ENCODE peak calls at places on chromosomes 7 and 10, in six cellular contexts. X is K562, S is GM12878, Z is GM12891, D is H1, U is HepG2. T is an unnamed sample.

GRCh38 chr7:47576031-47576908 is 5.6 kb downstream of the TNS3 start:
- DNase-seq in X (no peak), S (no peak), Z (no peak), D (no peak), U (peak), T (no peak)

GRCh38 chr7:134727711-134728110 is 51.7 kb upstream of the CALD1 start:
- DNase-seq in X (no peak), S (no peak), Z (no peak), D (no peak), U (no peak), T (no peak)

GRCh38 chr7:136883046-136883445 is 14.6 kb downstream of the CHRM2 start:
- DNase-seq in X (no peak), S (no peak), Z (no peak), D (no peak), U (no peak), T (no peak)

GRCh38 chr10:13681963-13682362 is 95.2 kb downstream of the PRPF18 start:
- DNase-seq in X (no peak), S (no peak), Z (no peak), D (no peak), U (no peak), T (no peak)

GRCh38 chr10:132360766-132361447 is 28.9 kb downstream of the LRRC27 start:
- DNase-seq in X (peak), S (no peak), Z (peak), D (peak), U (no peak), T (no peak)

GRCh38 chr7:157690833-157691382 is 354.1 kb downstream of the DNAJB6 start:
- DNase-seq in X (no peak), S (no peak), Z (no peak), D (peak), U (peak), T (no peak)

GRCh38 chr7:25124485-25125136 is 449 bp downstream of the CYCS start:
- DNase-seq in X (peak), S (no peak), Z (no peak), D (no peak), U (no peak), T (no peak)

GRCh38 chr10:72029414-72029813 is 58.9 kb downstream of the SPOCK2 start:
- DNase-seq in X (no peak), S (no peak), Z (no peak), D (no peak), U (peak), T (no peak)

DNA sequence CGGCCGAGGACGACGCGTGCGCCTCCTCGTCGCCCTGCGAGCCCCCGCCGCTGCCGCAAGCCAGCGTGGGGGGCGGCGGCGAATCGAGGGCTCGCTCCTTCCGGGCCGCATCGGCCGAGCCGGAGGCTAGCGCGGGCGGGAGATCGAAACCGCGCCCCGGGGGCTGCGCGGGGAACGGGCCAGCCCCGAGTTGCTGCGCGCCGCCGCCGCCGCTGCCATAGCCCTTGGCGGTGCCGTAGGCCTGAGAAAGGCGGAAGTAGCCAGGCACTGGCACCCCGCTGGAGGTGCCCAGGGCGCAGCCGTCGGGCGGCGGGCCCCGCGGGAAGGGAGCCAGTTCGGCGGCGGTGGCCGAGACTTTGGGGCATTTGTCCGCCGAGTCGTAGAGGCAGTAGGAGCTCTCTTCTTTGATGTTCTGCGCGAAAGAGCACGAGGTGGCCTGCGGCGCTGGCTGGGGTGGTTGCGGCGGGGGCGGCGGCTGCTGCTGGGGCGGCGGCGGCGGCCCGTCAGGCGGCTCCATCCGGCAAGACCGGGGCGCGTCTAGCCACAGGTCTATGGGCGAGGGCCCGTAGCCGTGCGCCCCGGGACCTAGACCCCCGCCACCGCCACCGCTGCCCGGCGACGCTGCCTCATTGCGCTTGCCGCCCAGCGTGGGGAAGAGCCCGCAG is 576 bp downstream of the HOXA10 start:
- DNase-seq in X (no peak), S (no peak), Z (no peak), D (peak), U (no peak), T (no peak)
- TF ChIP-seq POLR2A in X (no peak), S (no peak), Z (no peak), D (no peak), U (no peak), T (no peak)

GRCh38 chr7:151374726-151375125 is 33.1 kb downstream of the NUB1 start:
- DNase-seq in X (no peak), S (no peak), Z (no peak), D (no peak), U (no peak), T (no peak)
- TF ChIP-seq TAF1 in X (no peak), S (no peak), Z (no peak), D (no peak), U (no peak), T (no peak)

GRCh38 chr7:27151945-27152815 is at the start of gene HOXA3:
- DNase-seq in X (no peak), S (no peak), Z (no peak), D (peak), U (no peak), T (no peak)
- TF ChIP-seq POLR2A in X (no peak), S (no peak), Z (no peak), D (no peak), U (no peak), T (no peak)

DNA sequence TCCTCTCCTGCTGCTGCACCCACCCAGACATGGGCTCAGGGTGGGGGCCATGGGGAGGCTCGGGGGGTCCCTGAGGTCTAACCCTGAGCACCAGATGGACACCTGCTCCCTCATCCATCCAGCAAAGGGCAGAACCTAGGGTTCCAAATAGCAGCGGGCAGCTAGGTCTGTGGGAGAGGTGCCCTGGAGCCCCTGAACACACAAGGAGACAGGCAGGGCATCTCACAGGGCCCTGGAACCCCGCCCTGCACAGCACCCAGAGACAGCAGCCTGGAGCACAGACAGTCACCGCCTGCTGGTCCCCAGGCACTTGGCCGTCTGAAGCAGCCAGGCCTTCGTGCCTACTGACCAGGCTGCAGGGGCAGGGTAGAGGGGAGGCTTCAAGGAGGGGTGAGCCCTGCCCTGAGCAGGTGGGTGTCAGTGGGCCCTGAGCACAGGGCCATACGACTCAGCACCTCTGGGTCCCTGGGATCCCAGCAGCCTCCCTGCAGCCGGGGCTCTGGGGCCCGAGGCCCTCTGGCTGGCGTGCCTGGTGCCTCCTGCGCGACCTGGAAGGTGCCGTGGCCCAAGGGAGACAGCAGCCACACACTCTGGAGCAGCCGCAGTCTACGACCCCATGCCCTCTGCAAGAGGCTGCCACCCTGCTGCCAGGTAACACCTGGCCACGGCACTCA is 38.3 kb downstream of the GET4 start:
- DNase-seq in X (no peak), S (no peak), Z (no peak), D (no peak), U (no peak), T (no peak)
- TF ChIP-seq TAF1 in X (no peak), S (no peak), Z (no peak), D (no peak), U (no peak), T (no peak)

GRCh38 chr10:80484677-80485409 is 30.7 kb downstream of the TSPAN14 start:
- DNase-seq in X (peak), S (no peak), Z (no peak), D (no peak), U (no peak), T (no peak)
- TF ChIP-seq POLR2A in X (no peak), S (no peak), Z (no peak), D (no peak), U (no peak), T (no peak)

DNA sequence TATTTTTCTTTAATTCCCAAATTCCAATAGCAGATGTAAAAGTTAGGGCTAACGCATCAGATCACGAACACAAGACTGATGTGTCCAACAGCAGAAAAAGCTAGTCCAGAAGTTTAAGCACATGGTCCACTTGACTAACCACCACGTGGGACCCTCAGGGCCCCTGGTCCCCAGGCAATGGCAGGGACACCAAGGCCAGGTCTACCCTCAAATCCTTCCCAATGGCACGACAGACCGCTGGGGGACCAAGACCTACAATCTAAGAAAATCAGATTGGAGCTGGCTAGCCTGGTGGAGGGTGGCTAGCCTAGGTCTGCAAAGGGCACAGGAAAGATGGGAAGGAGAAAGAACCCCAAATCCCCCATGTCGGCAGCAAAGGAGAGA is 1.5 kb downstream of the GIGYF1 start:
- DNase-seq in X (no peak), S (no peak), Z (no peak), D (no peak), U (no peak), T (peak)
- TF ChIP-seq TAF1 in X (no peak), S (no peak), Z (no peak), D (no peak), U (no peak), T (no peak)

GRCh38 chr10:32347363-32347735 is 391 bp upstream of the EPC1 start:
- DNase-seq in X (no peak), S (no peak), Z (no peak), D (no peak), U (no peak), T (peak)

GRCh38 chr10:32348297-32349198 is 1.6 kb upstream of the EPC1 start:
- DNase-seq in X (peak), S (no peak), Z (no peak), D (no peak), U (no peak), T (no peak)

GRCh38 chr10:32349199-32349585 is 2.2 kb upstream of the EPC1 start:
- DNase-seq in X (no peak), S (no peak), Z (no peak), D (no peak), U (no peak), T (no peak)

GRCh38 chr10:32346134-32346550 is 816 bp downstream of the EPC1 start:
- DNase-seq in X (peak), S (peak), Z (peak), D (no peak), U (peak), T (peak)

DNA sequence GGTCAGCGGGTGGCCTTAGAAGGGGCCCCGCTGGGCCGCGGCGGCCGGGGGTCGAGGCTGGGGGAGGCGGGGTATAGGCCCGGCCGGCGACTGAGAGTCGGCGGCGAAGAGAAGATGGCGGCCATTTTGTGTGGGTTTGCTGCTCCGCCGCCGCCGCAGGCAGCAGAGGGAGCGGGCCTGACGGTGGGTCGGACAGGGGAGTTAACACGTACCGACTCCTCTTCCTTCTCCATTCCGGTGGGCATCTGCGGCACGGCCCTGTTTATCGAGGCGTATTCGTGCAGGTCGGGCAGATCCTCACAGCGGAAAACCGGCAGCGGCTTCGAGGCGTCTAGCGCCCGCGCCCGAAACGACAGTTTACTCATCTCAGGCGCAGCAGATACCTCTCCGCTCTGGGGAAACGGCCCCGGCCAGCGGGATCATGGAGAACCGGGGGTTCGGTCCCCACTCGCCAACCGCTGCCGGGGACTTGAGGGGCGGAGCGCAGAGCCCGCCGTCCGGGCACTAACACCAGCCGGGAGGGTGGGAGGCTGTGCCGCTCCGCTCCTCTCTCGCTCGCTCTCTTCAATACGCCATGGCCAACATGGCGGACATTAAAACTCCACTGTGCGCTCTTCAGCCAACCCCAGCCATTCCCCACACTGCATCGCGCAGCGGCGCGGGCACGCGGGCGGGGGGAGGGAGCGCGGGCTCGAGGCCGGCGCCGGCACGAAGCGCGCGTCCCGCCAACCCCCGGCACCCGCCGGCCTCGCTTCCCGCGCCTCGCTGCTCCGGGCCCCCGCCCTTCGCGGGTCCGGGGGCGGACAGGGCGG is at the start of gene EPC1:
- DNase-seq in X (peak), S (peak), Z (peak), D (peak), U (peak), T (peak)
- TF ChIP-seq POLR2A in X (peak), S (peak), Z (peak), D (peak), U (peak), T (peak)

GRCh38 chr10:79243211-79244067 is 103.8 kb upstream of the PPIF start:
- DNase-seq in X (no peak), S (no peak), Z (peak), D (peak), U (no peak), T (peak)

GRCh38 chr10:79245539-79246208 is 101.6 kb upstream of the PPIF start:
- DNase-seq in X (no peak), S (no peak), Z (no peak), D (no peak), U (no peak), T (no peak)

GRCh38 chr10:79242620-79243152 is 104.6 kb upstream of the PPIF start:
- DNase-seq in X (no peak), S (no peak), Z (peak), D (peak), U (no peak), T (peak)

GRCh38 chr10:79244841-79245504 is 102.3 kb upstream of the PPIF start:
- DNase-seq in X (no peak), S (peak), Z (no peak), D (no peak), U (no peak), T (peak)

DNA sequence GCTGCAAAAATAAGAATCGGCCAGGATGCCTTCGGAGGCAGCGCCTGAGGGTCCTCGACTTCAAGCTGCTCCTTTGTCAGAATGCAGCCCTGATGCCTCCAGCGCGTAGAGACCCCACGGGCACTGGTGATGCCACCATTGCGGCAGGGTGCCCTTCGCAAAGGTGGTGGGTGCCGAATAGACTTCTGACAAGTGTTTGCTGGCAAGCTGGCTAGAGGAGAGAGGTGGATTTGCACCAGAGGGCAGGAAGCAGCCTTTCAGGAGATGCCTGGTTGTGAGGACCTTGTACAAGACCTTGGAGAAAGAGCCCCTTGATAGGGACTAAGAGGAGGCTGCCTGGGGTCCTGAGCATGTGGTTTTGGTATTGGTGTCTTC is 103.2 kb upstream of the PPIF start:
- DNase-seq in X (no peak), S (no peak), Z (no peak), D (no peak), U (no peak), T (peak)
- TF ChIP-seq TAF1 in X (no peak), S (no peak), Z (no peak), D (no peak), U (no peak), T (no peak)

GRCh38 chr10:14959221-14960057 is at the start of gene MEIG1:
- DNase-seq in X (peak), S (peak), Z (peak), D (peak), U (peak), T (peak)
- TF ChIP-seq POLR2A in X (peak), S (peak), Z (peak), D (no peak), U (peak), T (peak)

GRCh38 chr10:27646194-27646593 is 99.4 kb downstream of the MKX start:
- DNase-seq in X (no peak), S (no peak), Z (no peak), D (no peak), U (no peak), T (no peak)
- TF ChIP-seq TAF1 in X (no peak), S (no peak), Z (no peak), D (no peak), U (no peak), T (no peak)

T was measured in GM12892.